ENCODE peak calls at places on chromosomes 3 and 15, in eight cellular contexts. Z is mucosa of gallbladder; R is foreskin fibroblast; F is stomach; A is sigmoid colon; D is Karpas-422; Y is myocyte; V is CD8-positive, alpha-beta memory T cell. B is an unnamed sample.

GRCh38 chr15:26115229-26115943 is 252.3 kb upstream of the ATP10A start:
- DNase-seq in Z (no peak), R (no peak), F (no peak), A (no peak), D (no peak), Y (no peak), V (no peak), B (no peak)

GRCh38 chr15:31276596-31277298 is 49.9 kb upstream of the KLF13 start:
- DNase-seq in Z (peak), R (no peak), F (peak), A (peak), D (no peak), Y (no peak), V (no peak), B (no peak)

GRCh38 chr3:188635258-188636038 is 481.5 kb downstream of the LPP start:
- DNase-seq in Z (no peak), R (peak), F (no peak), A (no peak), D (no peak), Y (no peak), V (no peak), B (no peak)

GRCh38 chr15:40830884-40831283 is 2.4 kb upstream of the PPP1R14D start:
- DNase-seq in Z (no peak), R (no peak), F (no peak), A (no peak), D (no peak), Y (peak), V (no peak), B (no peak)

GRCh38 chr15:98826658-98827057 is 178.3 kb downstream of the IGF1R start:
- DNase-seq in Z (no peak), R (no peak), F (no peak), A (no peak), D (no peak), Y (no peak), V (no peak), B (no peak)

GRCh38 chr3:50248387-50248786 is 12.4 kb downstream of the GNAI2 start:
- DNase-seq in Z (no peak), R (no peak), F (peak), A (no peak), D (no peak), Y (peak), V (no peak), B (no peak)

GRCh38 chr15:57785039-57785438 is 78.5 kb downstream of the POLR2M start:
- DNase-seq in Z (no peak), R (no peak), F (no peak), A (no peak), D (no peak), Y (no peak), V (no peak), B (no peak)

GRCh38 chr3:112302881-112303761 is 9.1 kb upstream of the SLC9C1 start:
- DNase-seq in Z (no peak), R (no peak), F (no peak), A (no peak), D (no peak), Y (no peak), V (no peak), B (peak)

GRCh38 chr3:339346-339745 is 142.8 kb downstream of the CHL1 start:
- DNase-seq in Z (no peak), R (no peak), F (no peak), A (no peak), D (no peak), Y (no peak), V (no peak), B (no peak)

GRCh38 chr3:42820746-42821051 is 11.5 kb downstream of the ACKR2 start:
- DNase-seq in Z (no peak), R (no peak), F (no peak), A (no peak), D (no peak), Y (no peak), V (no peak), B (no peak)